ENCODE peak calls at places on chromosomes 6 and 20, in nine cellular contexts. U is tibial artery; N is CD8-positive, alpha-beta memory T cell; O is heart left ventricle; T is HepG2; H is stomach; S is upper lobe of right lung; P is A673; E is sigmoid colon. G is an unnamed sample. For H3K4me1, the result is how much of the 10 kb centered on the place peaks cover.

GRCh38 chr20:50193169-50193850 is 2.7 kb downstream of the CEBPB start:
- DNase-seq in N (no peak), H (no peak), P (no peak), U (peak), O (peak), T (no peak), S (no peak), E (peak), G (no peak)

GRCh38 chr6:16375828-16376227 is 137.4 kb downstream of the GMPR start:
- DNase-seq in O (no peak), U (no peak), S (no peak), T (no peak), P (no peak), E (no peak), H (no peak), N (no peak), G (no peak)

GRCh38 chr6:69705954-69706353 is 90.9 kb downstream of the LMBRD1 start:
- DNase-seq in H (no peak), U (no peak), T (no peak), N (no peak), P (no peak), S (no peak), O (no peak), E (no peak), G (no peak)

GRCh38 chr6:37433657-37434271 is 743 bp downstream of the CMTR1 start:
- DNase-seq in P (peak), N (peak), O (peak), S (no peak), T (peak), E (no peak), U (no peak), H (no peak), G (no peak)

GRCh38 chr20:49701916-49702315 is 11.8 kb downstream of the B4GALT5 start:
- DNase-seq in T (no peak), S (no peak), E (no peak), U (no peak), P (no peak), H (no peak), N (no peak), O (no peak), G (no peak)

GRCh38 chr20:22575737-22576136 is 8.6 kb downstream of the FOXA2 start:
- DNase-seq in E (no peak), S (no peak), H (no peak), T (no peak), O (no peak), P (no peak), N (no peak), U (no peak), G (no peak)

GRCh38 chr6:48957781-48958180 is 505.3 kb downstream of the MMUT start:
- DNase-seq in P (peak), N (no peak), E (no peak), U (no peak), T (no peak), O (no peak), S (no peak), H (no peak), G (no peak)

GRCh38 chr6:121335111-121336008 is 1.1 kb upstream of the TBC1D32 start:
- DNase-seq in T (no peak), E (no peak), S (no peak), N (no peak), U (no peak), P (no peak), O (no peak), H (no peak), G (no peak)

GRCh38 chr6:43937236-43938177 is 167.5 kb downstream of the VEGFA start:
- DNase-seq in U (peak), S (no peak), H (peak), N (no peak), O (no peak), T (no peak), P (no peak), E (peak), G (no peak)

GRCh38 chr20:59788811-59789210 is 144.6 kb downstream of the SYCP2 start:
- DNase-seq in U (no peak), T (no peak), N (no peak), E (peak), S (no peak), O (no peak), P (no peak), H (no peak), G (no peak)

GRCh38 chr20:4828830-4829493 is 107.3 kb downstream of the PRND start:
- DNase-seq in U (peak), O (no peak), T (no peak), E (peak), P (no peak), S (no peak), N (no peak), H (no peak), G (no peak)

GRCh38 chr20:15930324-15931305 is 642.6 kb downstream of the KIF16B start:
- DNase-seq in H (no peak), O (no peak), U (no peak), T (peak), E (no peak), P (no peak), N (no peak), S (no peak), G (peak)

GRCh38 chr6:56842602-56843475 is 112.1 kb upstream of the BEND6 start:
- DNase-seq in T (no peak), N (no peak), H (no peak), P (peak), S (peak), O (peak), U (peak), E (peak), G (peak)

GRCh38 chr6:71453307-71453706 is 164.7 kb downstream of the OGFRL1 start:
- DNase-seq in H (no peak), O (no peak), T (no peak), E (no peak), S (no peak), N (no peak), U (no peak), P (no peak), G (no peak)

GRCh38 chr6:131916847-131917246 is 34.3 kb downstream of the CCN2 start:
- DNase-seq in T (no peak), P (no peak), N (no peak), S (no peak), O (no peak), U (no peak), E (no peak), H (no peak), G (no peak)

GRCh38 chr20:62743777-62744317 is 35.2 kb downstream of the NTSR1 start:
- DNase-seq in N (no peak), T (no peak), E (peak), U (peak), P (no peak), S (peak), O (peak), H (no peak), G (no peak)

GRCh38 chr6:168713839-168714238 is 272.9 kb downstream of the SMOC2 start:
- DNase-seq in U (no peak), O (no peak), N (no peak), H (peak), P (peak), E (no peak), S (no peak), T (peak), G (peak)

GRCh38 chr20:59265298-59265697 is 35.1 kb upstream of the EDN3 start:
- DNase-seq in S (no peak), T (no peak), O (no peak), N (no peak), E (no peak), U (no peak), H (no peak), P (no peak), G (no peak)

GRCh38 chr6:153947817-153948447 is 91.1 kb upstream of the OPRM1 start:
- DNase-seq in N (no peak), S (no peak), U (no peak), E (no peak), H (no peak), P (peak), O (no peak), T (peak), G (peak)

GRCh38 chr20:22834651-22835256 is 200.4 kb upstream of the SSTR4 start:
- DNase-seq in H (no peak), O (no peak), E (no peak), P (no peak), T (no peak), U (no peak), N (no peak), S (no peak), G (no peak)

GRCh38 chr20:59002874-59003399 is 4.1 kb downstream of the CTSZ start:
- DNase-seq in H (no peak), E (no peak), S (no peak), T (no peak), P (no peak), U (peak), O (no peak), N (no peak), G (no peak)

GRCh38 chr20:38700146-38700545 is 24.1 kb upstream of the SLC32A1 start:
- DNase-seq in U (peak), E (no peak), O (no peak), T (no peak), H (no peak), P (no peak), N (no peak), S (no peak), G (no peak)

GRCh38 chr6:35973670-35974222 is 50.7 kb downstream of the SLC26A8 start:
- DNase-seq in U (no peak), O (no peak), H (peak), P (no peak), E (no peak), T (peak), N (no peak), S (no peak), G (no peak)

GRCh38 chr20:23061713-23062561 is 12.5 kb upstream of the THBD start:
- DNase-seq in U (peak), E (peak), N (no peak), O (no peak), P (peak), S (no peak), H (no peak), T (peak), G (peak)

GRCh38 chr20:63658749-63659187 is 656 bp downstream of the RTEL1 start:
- DNase-seq in S (peak), E (no peak), U (no peak), O (no peak), T (no peak), H (no peak), N (no peak), P (peak), G (no peak)

GRCh38 chr6:42152024-42152423 is 9.6 kb upstream of the C6orf132 start:
- DNase-seq in S (no peak), P (no peak), U (no peak), H (no peak), O (no peak), N (no peak), T (no peak), E (no peak), G (peak)

GRCh38 chr6:168134399-168135201 is 55.6 kb upstream of the FRMD1 start:
- DNase-seq in P (no peak), U (no peak), T (no peak), S (no peak), E (peak), O (no peak), N (no peak), H (no peak), G (no peak)

GRCh38 chr6:142846459-142846831 is 98.5 kb downstream of the HIVEP2 start:
- DNase-seq in S (no peak), T (no peak), H (no peak), U (no peak), E (no peak), N (no peak), O (no peak), P (no peak), G (no peak)

GRCh38 chr6:40506956-40507355 is 80.2 kb downstream of the LRFN2 start:
- DNase-seq in H (no peak), O (peak), T (no peak), E (no peak), U (no peak), N (no peak), S (no peak), P (no peak), G (no peak)

GRCh38 chr6:112690497-112691202 is 343.5 kb downstream of the RFPL4B start:
- DNase-seq in S (no peak), H (no peak), O (no peak), T (no peak), N (no peak), P (peak), U (no peak), E (no peak), G (peak)

GRCh38 chr6:158016571-158017383 is 35.1 kb downstream of the SYNJ2 start:
- DNase-seq in P (peak), H (no peak), T (no peak), E (peak), U (peak), S (peak), N (no peak), O (no peak), G (peak)

GRCh38 chr20:56527521-56527920 is 3.0 kb downstream of the FAM209A start:
- DNase-seq in O (no peak), T (no peak), P (no peak), E (no peak), U (no peak), S (no peak), N (no peak), H (no peak), G (no peak)

GRCh38 chr6:133240511-133241087 is 558 bp upstream of the EYA4 start:
- DNase-seq in P (peak), S (no peak), O (peak), H (no peak), E (peak), T (no peak), N (no peak), U (no peak), G (peak)

GRCh38 chr20:19713851-19714716 is 44.0 kb upstream of the RIN2 start:
- DNase-seq in E (no peak), N (no peak), U (no peak), S (no peak), T (no peak), H (no peak), P (no peak), O (no peak), G (peak)

GRCh38 chr6:102986086-102986485 is 1592.6 kb downstream of the GRIK2 start:
- DNase-seq in P (no peak), N (no peak), T (no peak), E (no peak), H (no peak), O (no peak), U (no peak), S (no peak), G (no peak)

GRCh38 chr20:57712851-57713504 is 3.2 kb upstream of the PMEPA1 start:
- DNase-seq in S (no peak), E (no peak), H (no peak), O (no peak), N (no peak), U (no peak), T (no peak), P (no peak), G (no peak)

GRCh38 chr6:168021581-168021980 is 24.1 kb downstream of the KIF25 start:
- DNase-seq in O (no peak), E (no peak), H (no peak), N (no peak), P (no peak), S (no peak), T (no peak), U (no peak), G (no peak)

GRCh38 chr20:24411003-24411402 is 58.4 kb upstream of the SYNDIG1 start:
- DNase-seq in H (no peak), O (no peak), N (no peak), S (no peak), P (no peak), U (no peak), E (no peak), T (no peak), G (no peak)

GRCh38 chr6:96157018-96157565 is 141.3 kb downstream of the FUT9 start:
- DNase-seq in T (peak), E (no peak), S (no peak), N (no peak), O (no peak), U (no peak), P (peak), H (no peak), G (peak)

DNA sequence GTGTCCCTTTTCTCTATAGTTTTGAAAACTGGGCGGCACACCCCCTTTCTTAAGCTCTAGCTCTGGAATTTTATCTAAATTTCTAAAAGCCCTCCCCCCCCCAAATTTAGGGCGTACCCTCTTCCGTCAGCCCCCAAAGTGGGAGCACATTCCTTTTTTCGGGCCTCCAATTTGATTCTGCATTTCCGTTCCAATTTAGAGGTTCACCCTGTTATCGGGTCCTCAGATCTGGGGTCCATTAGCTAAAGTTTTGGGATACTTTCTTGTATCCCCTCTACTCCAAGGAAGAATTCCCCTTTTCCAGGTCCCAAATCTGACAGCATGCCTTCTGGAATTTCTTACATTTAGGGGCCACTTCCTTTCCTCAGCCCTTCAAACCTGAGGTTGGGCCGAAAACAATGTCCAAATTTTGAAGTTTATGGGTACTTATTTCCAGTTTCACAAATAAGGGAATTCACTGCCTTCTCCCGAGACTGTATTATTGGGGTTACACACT is 796 bp downstream of the PHF20 start:
- DNase-seq in O (no peak), S (no peak), T (no peak), N (no peak), P (no peak), U (no peak), H (no peak), E (no peak), G (no peak)
- H3K4me1 ChIP-seq in O (half or more), S (half or more), T (half or more), N (half or more), P (under half), U (under half), H (half or more), E (under half), G (under half)

GRCh38 chr6:134318396-134319281 is 727 bp upstream of the SGK1 start:
- DNase-seq in T (no peak), O (no peak), S (no peak), N (no peak), H (no peak), U (no peak), P (no peak), E (no peak), G (no peak)
- H3K4me3 ChIP-seq in T (no peak), O (peak), S (no peak), N (no peak), H (peak), U (no peak), P (peak), E (no peak), G (no peak)

GRCh38 chr20:53905019-53905847 is 165.2 kb downstream of the BCAS1 start:
- DNase-seq in T (no peak), S (no peak), H (no peak), N (no peak), O (no peak), U (peak), E (no peak), P (no peak), G (no peak)
- H3K4me1 ChIP-seq in T (under half), S (under half), H (under half), N (under half), O (under half), U (under half), E (under half), P (under half), G (under half)

DNA sequence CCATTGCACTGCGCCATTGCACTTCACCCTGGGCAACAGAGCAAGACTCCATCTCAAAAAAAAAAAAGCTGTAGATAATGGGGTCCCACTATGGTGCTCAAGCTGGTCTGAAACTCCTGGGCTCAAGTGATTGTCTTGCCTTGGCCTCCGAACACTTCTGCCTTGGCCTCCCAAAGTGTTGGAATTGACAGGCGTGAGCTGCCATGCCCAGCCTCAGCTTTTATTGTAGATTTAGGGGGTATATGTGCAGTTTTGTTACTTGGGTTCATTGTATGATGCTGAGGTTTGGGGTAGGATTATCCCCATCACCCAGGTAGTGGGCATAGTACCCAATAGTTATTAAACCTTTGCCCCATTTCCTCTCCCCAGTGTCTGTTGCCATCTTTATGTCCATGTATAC is 11.4 kb downstream of the HSPA1B start:
- DNase-seq in O (no peak), E (no peak), U (no peak), S (no peak), P (no peak), T (no peak), N (no peak), H (no peak), G (no peak)
- H3K4me3 ChIP-seq in O (no peak), E (no peak), U (no peak), S (no peak), P (peak), T (no peak), N (no peak), H (peak), G (no peak)

GRCh38 chr6:53309059-53309896 is 39.5 kb downstream of the ELOVL5 start:
- DNase-seq in E (no peak), T (peak), U (no peak), O (no peak), P (no peak), S (no peak), H (peak), N (peak), G (peak)

GRCh38 chr6:53302678-53303360 is 45.9 kb downstream of the ELOVL5 start:
- DNase-seq in P (peak), H (no peak), U (no peak), T (peak), S (no peak), N (peak), O (no peak), E (no peak), G (no peak)

GRCh38 chr6:53310751-53311585 is 37.8 kb downstream of the ELOVL5 start:
- DNase-seq in P (no peak), T (no peak), E (no peak), U (no peak), S (no peak), N (no peak), O (no peak), H (no peak), G (no peak)

GRCh38 chr6:53309897-53310291 is 38.9 kb downstream of the ELOVL5 start:
- DNase-seq in T (no peak), E (no peak), H (no peak), S (no peak), N (no peak), P (no peak), O (no peak), U (no peak), G (no peak)

DNA sequence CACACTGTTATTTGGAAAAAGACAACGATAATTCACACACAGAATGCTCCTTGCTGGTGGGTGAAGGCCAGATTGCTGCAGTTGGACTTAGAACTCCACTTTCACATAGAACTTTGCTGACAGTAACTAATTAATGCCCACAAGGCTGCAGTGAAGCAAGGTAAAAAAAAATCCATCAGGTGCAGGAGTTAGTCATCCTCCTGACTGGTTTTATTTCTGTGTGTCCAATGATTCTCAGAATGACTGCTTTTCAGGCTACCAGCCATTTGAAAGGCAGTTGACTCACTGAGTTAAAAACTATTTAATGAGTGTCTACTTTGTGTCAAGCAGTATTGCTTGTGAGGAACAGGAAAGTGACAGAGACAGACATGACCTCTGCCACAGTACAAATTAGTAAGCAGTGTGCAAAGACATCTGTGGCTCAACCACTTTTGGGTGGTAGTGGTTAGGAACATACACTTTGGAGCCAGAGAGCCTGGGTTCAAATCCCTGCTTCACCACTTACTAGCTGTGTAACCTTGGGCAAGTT is 41.9 kb downstream of the ELOVL5 start:
- DNase-seq in S (no peak), O (no peak), U (no peak), P (no peak), T (peak), H (no peak), N (no peak), E (no peak), G (no peak)
- H3K4me1 ChIP-seq in S (under half), O (half or more), U (under half), P (under half), T (half or more), H (under half), N (half or more), E (half or more), G (under half)

DNA sequence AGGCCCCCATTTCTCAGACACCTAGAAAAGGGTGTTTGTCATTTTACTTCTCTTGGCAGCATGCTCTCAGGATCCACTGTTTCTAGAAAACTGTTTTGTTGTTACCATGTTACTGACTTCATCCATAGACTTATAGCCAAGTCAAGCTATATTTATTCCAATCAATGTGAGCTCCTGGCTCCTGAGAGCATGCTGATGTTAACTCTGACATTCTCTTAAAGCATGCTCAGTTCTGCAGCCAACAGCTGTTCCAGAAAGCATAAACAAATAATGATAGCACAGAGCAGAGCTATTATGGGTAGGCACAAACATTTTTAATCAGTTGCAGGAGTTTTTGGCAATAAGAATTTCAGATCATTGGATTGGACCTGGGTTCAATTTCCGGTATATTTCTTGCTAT is 92.4 kb upstream of the CEP85L start:
- DNase-seq in S (no peak), H (no peak), E (no peak), T (no peak), O (no peak), U (no peak), P (no peak), N (no peak), G (no peak)
- H3K4me3 ChIP-seq in S (no peak), H (no peak), E (no peak), T (no peak), O (no peak), U (no peak), P (no peak), N (no peak), G (no peak)

GRCh38 chr20:31573555-31574295 is 31.4 kb upstream of the ID1 start:
- DNase-seq in S (no peak), T (peak), H (no peak), N (no peak), E (peak), P (no peak), O (no peak), U (no peak), G (peak)
- H3K4me1 ChIP-seq in S (under half), T (half or more), H (under half), N (under half), E (under half), P (under half), O (under half), U (under half), G (under half)

G was measured in SJCRH30.